ENCODE peak calls at places on chromosome 5, in five cellular contexts. S is foreskin fibroblast, Z is NCI-H2171 treated with DMSO at 0.1 percent for 48 hours, I is ovary, U is dermis blood vessel endothelial cell. L is an unnamed sample.

GRCh38 chr5:180315762-180316212 is 23.9 kb upstream of the MAPK9 start:
- DNase-seq in S (peak; percentile 78), Z (peak; percentile 8), I (no peak), U (peak; percentile 77), L (no peak)

GRCh38 chr5:138610468-138611294 is 35.5 kb upstream of the HSPA9 start:
- DNase-seq in S (no peak), Z (no peak), I (peak; percentile 52), U (peak; percentile 21), L (peak; percentile 22)

GRCh38 chr5:91928751-91929521 is 545.8 kb upstream of the ARRDC3 start:
- DNase-seq in S (peak; percentile 20), Z (peak; percentile 37), I (no peak), U (peak; percentile 19), L (peak; percentile 11)

GRCh38 chr5:96058084-96058483 is 96.4 kb upstream of the ELL2 start:
- DNase-seq in S (no peak), Z (no peak), I (no peak), U (no peak), L (no peak)

GRCh38 chr5:132669455-132669820 is 4.4 kb upstream of the IL4 start:
- DNase-seq in S (no peak), Z (no peak), I (no peak), U (no peak), L (no peak)

GRCh38 chr5:2757563-2758311 is 6.3 kb upstream of the IRX2 start:
- DNase-seq in S (peak; percentile 91), Z (peak; percentile 50), I (no peak), U (no peak), L (no peak)

GRCh38 chr5:16742938-16743337 is 126.1 kb upstream of the RETREG1 start:
- DNase-seq in S (no peak), Z (no peak), I (no peak), U (peak; percentile 80), L (no peak)

GRCh38 chr5:112917453-112918005 is 4.5 kb downstream of the REEP5 start:
- DNase-seq in S (peak; percentile 26), Z (no peak), I (no peak), U (no peak), L (no peak)

GRCh38 chr5:143775258-143775657 is 36.7 kb upstream of the HMHB1 start:
- DNase-seq in S (peak; percentile 66), Z (no peak), I (no peak), U (peak; percentile 1), L (peak; percentile 19)

GRCh38 chr5:118592678-118593328 is 395.5 kb downstream of the DTWD2 start:
- DNase-seq in S (no peak), Z (peak; percentile 22), I (no peak), U (no peak), L (no peak)

GRCh38 chr5:16914584-16914983 is 21.5 kb downstream of the MYO10 start:
- DNase-seq in S (no peak), Z (no peak), I (no peak), U (no peak), L (no peak)

GRCh38 chr5:112016980-112017379 is 260.0 kb upstream of the NREP start:
- DNase-seq in S (no peak), Z (no peak), I (no peak), U (no peak), L (no peak)

GRCh38 chr5:59609501-59610265 is 283.8 kb downstream of the PDE4D start:
- DNase-seq in S (no peak), Z (no peak), I (no peak), U (no peak), L (no peak)

GRCh38 chr5:115186794-115187193 is 17.1 kb upstream of the TRIM36 start:
- DNase-seq in S (peak; percentile 72), Z (no peak), I (no peak), U (no peak), L (no peak)

GRCh38 chr5:150257424-150257823 is 32.1 kb downstream of the CAMK2A start:
- DNase-seq in S (no peak), Z (no peak), I (no peak), U (no peak), L (no peak)

GRCh38 chr5:1294839-1295649 is at the start of gene TERT:
- DNase-seq in S (no peak), Z (no peak), I (no peak), U (no peak), L (no peak)

GRCh38 chr5:39668980-39669379 is 244.2 kb upstream of the DAB2 start:
- DNase-seq in S (no peak), Z (peak; percentile 52), I (no peak), U (no peak), L (no peak)

GRCh38 chr5:145499483-145499882 is 335.7 kb downstream of the PRELID2 start:
- DNase-seq in S (peak; percentile 75), Z (no peak), I (no peak), U (no peak), L (no peak)

GRCh38 chr5:14184725-14185124 is 41.6 kb downstream of the TRIO start:
- DNase-seq in S (peak; percentile 74), Z (no peak), I (no peak), U (no peak), L (peak; percentile 57)

GRCh38 chr5:172144291-172144815 is 43.7 kb downstream of the STK10 start:
- DNase-seq in S (peak; percentile 51), Z (peak; percentile 63), I (no peak), U (no peak), L (peak; percentile 34)

GRCh38 chr5:66796306-66797292 is 200.4 kb downstream of the MAST4 start:
- DNase-seq in S (peak; percentile 29), Z (no peak), I (no peak), U (peak; percentile 26), L (no peak)

GRCh38 chr5:24854350-24854749 is 209.6 kb upstream of the CDH10 start:
- DNase-seq in S (no peak), Z (no peak), I (no peak), U (no peak), L (no peak)

GRCh38 chr5:157541452-157542118 is 34.0 kb downstream of the ADAM19 start:
- DNase-seq in S (no peak), Z (no peak), I (no peak), U (no peak), L (no peak)

GRCh38 chr5:86546050-86546449 is 71.7 kb upstream of the COX7C start:
- DNase-seq in S (no peak), Z (no peak), I (no peak), U (no peak), L (no peak)

GRCh38 chr5:135279328-135279727 is 119.7 kb downstream of the MACROH2A1 start:
- DNase-seq in S (no peak), Z (no peak), I (no peak), U (no peak), L (no peak)

GRCh38 chr5:151036556-151036955 is 16.2 kb downstream of the GPX3 start:
- DNase-seq in S (no peak), Z (peak; percentile 70), I (no peak), U (no peak), L (no peak)

GRCh38 chr5:154690488-154690887 is 64.7 kb upstream of the LARP1 start:
- DNase-seq in S (no peak), Z (no peak), I (no peak), U (no peak), L (no peak)